ENCODE peak calls at places on chromosomes 16 and 17, in five cellular contexts. S is stimulated activated CD4-positive, alpha-beta T cell treated with anti-CD3 and anti-CD28 coated beads, Interleukin-2, amount 100 ng/mL, for 48 hours; H is AG10803; W is nephron progenitor cell; Y is AG09319. A is an unnamed sample.

GRCh38 chr17:66707051-66707450 is 127.9 kb upstream of the CACNG5 start:
- DNase-seq in S (no peak), H (no peak), W (no peak), Y (no peak), A (no peak)

GRCh38 chr17:61478790-61479492 is 26.7 kb downstream of the TBX4 start:
- DNase-seq in S (no peak), H (no peak), W (no peak), Y (no peak), A (no peak)

GRCh38 chr17:74190154-74190553 is 13.3 kb upstream of the RPL38 start:
- DNase-seq in S (no peak), H (peak), W (no peak), Y (no peak), A (peak)

GRCh38 chr17:64388961-64389565 is 1.6 kb downstream of the PECAM1 start:
- DNase-seq in S (no peak), H (no peak), W (no peak), Y (no peak), A (peak)

GRCh38 chr17:28950017-28950751 is 1.1 kb downstream of the PHF12 start:
- DNase-seq in S (peak), H (peak), W (peak), Y (no peak), A (peak)

GRCh38 chr17:83031321-83031945 is 48.0 kb upstream of the METRNL start:
- DNase-seq in S (no peak), H (no peak), W (no peak), Y (no peak), A (no peak)

GRCh38 chr17:44599298-44600175 is 42.3 kb downstream of the FZD2 start:
- DNase-seq in S (no peak), H (peak), W (peak), Y (peak), A (peak)

GRCh38 chr16:66471696-66472393 is 44.8 kb downstream of the BEAN1 start:
- DNase-seq in S (no peak), H (no peak), W (no peak), Y (no peak), A (no peak)

GRCh38 chr16:53465606-53466290 is 31.5 kb downstream of the RBL2 start:
- DNase-seq in S (no peak), H (peak), W (no peak), Y (peak), A (peak)

GRCh38 chr16:30557397-30557949 is 701 bp downstream of the ZNF764 start:
- DNase-seq in S (no peak), H (no peak), W (no peak), Y (no peak), A (no peak)

GRCh38 chr17:79600613-79601221 is 10.1 kb downstream of the RBFOX3 start:
- DNase-seq in S (no peak), H (no peak), W (peak), Y (no peak), A (no peak)

GRCh38 chr17:30372755-30373154 is 6.0 kb upstream of the CPD start:
- DNase-seq in S (no peak), H (peak), W (no peak), Y (no peak), A (no peak)

GRCh38 chr17:79913451-79913850 is 74.2 kb upstream of the CBX4 start:
- DNase-seq in S (no peak), H (no peak), W (no peak), Y (no peak), A (no peak)

GRCh38 chr16:83701494-83701893 is 106.3 kb upstream of the HSBP1 start:
- DNase-seq in S (peak), H (peak), W (peak), Y (no peak), A (peak)

GRCh38 chr16:55640714-55641327 is 15.0 kb upstream of the SLC6A2 start:
- DNase-seq in S (no peak), H (no peak), W (no peak), Y (no peak), A (no peak)

GRCh38 chr17:49845210-49845782 is 2.6 kb downstream of the TAC4 start:
- DNase-seq in S (no peak), H (no peak), W (no peak), Y (no peak), A (peak)

GRCh38 chr17:8939496-8940334 is 25.8 kb downstream of the PIK3R5 start:
- DNase-seq in S (no peak), H (no peak), W (no peak), Y (no peak), A (no peak)

GRCh38 chr16:69890114-69890890 is 60.8 kb upstream of the CLEC18A start:
- DNase-seq in S (no peak), H (peak), W (peak), Y (peak), A (peak)

GRCh38 chr17:58576679-58577367 is 62.4 kb upstream of the MTMR4 start:
- DNase-seq in S (no peak), H (no peak), W (no peak), Y (no peak), A (no peak)

GRCh38 chr17:47179141-47179540 is 10.0 kb downstream of the CDC27 start:
- DNase-seq in S (no peak), H (no peak), W (no peak), Y (no peak), A (no peak)

GRCh38 chr17:15422392-15422957 is 44.9 kb downstream of the CDRT4 start:
- DNase-seq in S (no peak), H (no peak), W (no peak), Y (no peak), A (no peak)

GRCh38 chr16:85528528-85529387 is 84.4 kb upstream of the GSE1 start:
- DNase-seq in S (peak), H (no peak), W (peak), Y (no peak), A (no peak)

GRCh38 chr16:48960830-48961229 is 320.8 kb downstream of the CBLN1 start:
- DNase-seq in S (no peak), H (no peak), W (no peak), Y (no peak), A (no peak)

GRCh38 chr17:62968445-62968923 is 2.4 kb downstream of the TANC2 start:
- DNase-seq in S (peak), H (peak), W (peak), Y (peak), A (peak)

GRCh38 chr17:193841-194806 is 12.7 kb upstream of the DOC2B start:
- DNase-seq in S (no peak), H (no peak), W (peak), Y (no peak), A (no peak)

GRCh38 chr17:19339341-19339815 is 23.1 kb downstream of the B9D1 start:
- DNase-seq in S (no peak), H (no peak), W (no peak), Y (no peak), A (no peak)

GRCh38 chr16:1323296-1324239 is 9.9 kb upstream of the BAIAP3 start:
- DNase-seq in S (no peak), H (no peak), W (no peak), Y (no peak), A (no peak)

GRCh38 chr16:89367538-89368059 is 122.8 kb downstream of the ANKRD11 start:
- DNase-seq in S (no peak), H (no peak), W (no peak), Y (no peak), A (no peak)